ENCODE peak calls at places on chromosomes 11 and 22, in seven cellular contexts. O, C, B, Z, D, R and P are unnamed samples.

GRCh38 chr11:82936261-82936660 is 34.7 kb downstream of the DDIAS start:
- DNase-seq in B (no peak), C (peak; percentile 13), R (no peak), Z (no peak), O (no peak), D (no peak), P (peak; percentile 27)

GRCh38 chr11:115173136-115173535 is 331.1 kb downstream of the CADM1 start:
- DNase-seq in Z (no peak), R (no peak), D (no peak), C (no peak), B (no peak), O (no peak), P (no peak)

GRCh38 chr11:119482561-119483001 is 59.6 kb upstream of the THY1 start:
- DNase-seq in R (no peak), B (no peak), C (no peak), O (no peak), Z (no peak), D (peak; percentile 23), P (no peak)

GRCh38 chr11:125147280-125147679 is 17.3 kb upstream of the PKNOX2 start:
- DNase-seq in Z (no peak), C (no peak), O (no peak), R (no peak), D (no peak), B (no peak), P (no peak)

GRCh38 chr11:124080319-124081001 is 34.8 kb upstream of the VWA5A start:
- DNase-seq in B (no peak), D (no peak), C (no peak), R (no peak), O (no peak), Z (no peak), P (peak; percentile 26)

GRCh38 chr11:94423467-94423866 is 22.2 kb upstream of the GPR83 start:
- DNase-seq in O (peak; percentile 83), R (no peak), Z (no peak), C (no peak), D (no peak), B (no peak), P (no peak)

GRCh38 chr11:65206441-65206841 is 24.7 kb downstream of the CAPN1 start:
- DNase-seq in R (no peak), C (no peak), O (peak; percentile 75), D (peak; percentile 20), Z (no peak), B (no peak), P (no peak)

GRCh38 chr11:34126959-34127848 is 21.8 kb downstream of the NAT10 start:
- DNase-seq in C (no peak), O (no peak), B (no peak), D (no peak), Z (no peak), R (no peak), P (no peak)

GRCh38 chr11:33044281-33044680 is 4.9 kb downstream of the TCP11L1 start:
- DNase-seq in Z (no peak), D (no peak), B (no peak), C (peak; percentile 69), R (peak; percentile 84), O (no peak), P (peak; percentile 76)

GRCh38 chr11:125226701-125227100 is 62.1 kb downstream of the PKNOX2 start:
- DNase-seq in Z (no peak), D (no peak), O (no peak), C (no peak), R (no peak), B (no peak), P (no peak)

GRCh38 chr11:121323208-121323607 is 30.6 kb downstream of the SC5D start:
- DNase-seq in B (no peak), R (no peak), Z (no peak), C (no peak), O (no peak), D (no peak), P (no peak)

GRCh38 chr11:121318848-121319834 is 26.6 kb downstream of the SC5D start:
- DNase-seq in O (no peak), C (peak; percentile 41), Z (peak; percentile 31), D (no peak), R (peak; percentile 9), B (peak; percentile 82), P (peak; percentile 57)

GRCh38 chr11:121326230-121326629 is 33.7 kb downstream of the SC5D start:
- DNase-seq in B (no peak), Z (no peak), R (no peak), O (no peak), C (no peak), D (no peak), P (no peak)

DNA sequence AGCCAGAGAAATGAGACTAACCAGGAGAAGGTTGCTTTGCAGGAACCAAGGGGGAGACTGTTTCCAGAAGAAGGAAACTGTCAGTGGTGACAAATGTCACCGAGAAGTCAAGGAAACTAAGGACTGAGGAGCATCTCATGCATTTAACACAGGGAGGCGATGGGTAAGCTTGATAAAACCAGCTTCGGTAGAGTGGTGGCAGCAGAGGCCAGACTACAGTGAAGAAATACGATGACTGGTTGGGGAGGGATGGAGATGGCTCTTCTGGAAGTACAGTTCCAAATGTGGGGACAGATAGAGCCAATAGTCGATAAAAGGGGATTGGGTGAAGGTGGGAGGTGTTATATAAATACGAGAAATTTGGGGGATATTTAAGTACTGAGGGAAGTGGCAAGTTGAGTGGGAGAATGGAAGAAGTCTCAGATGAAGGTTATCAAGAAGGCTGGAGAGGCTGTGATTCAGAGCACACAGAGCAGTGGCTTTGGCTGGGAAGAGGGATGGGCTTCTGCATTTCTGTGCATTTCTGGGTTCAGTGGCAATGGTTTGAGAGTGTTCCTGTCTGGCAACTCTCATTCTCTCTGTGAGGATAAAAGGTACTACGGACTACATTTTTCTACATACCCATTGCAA is 29.2 kb downstream of the SC5D start:
- DNase-seq in B (peak; percentile 83), Z (no peak), O (no peak), D (no peak), R (no peak), C (peak; percentile 17), P (peak; percentile 59)
- TF ChIP-seq CTCF in B (peak; percentile 95), Z (peak; percentile 15), O (peak; percentile 41), D (no peak), R (peak; percentile 34), C (peak; percentile 13), P (peak; percentile 27)

DNA sequence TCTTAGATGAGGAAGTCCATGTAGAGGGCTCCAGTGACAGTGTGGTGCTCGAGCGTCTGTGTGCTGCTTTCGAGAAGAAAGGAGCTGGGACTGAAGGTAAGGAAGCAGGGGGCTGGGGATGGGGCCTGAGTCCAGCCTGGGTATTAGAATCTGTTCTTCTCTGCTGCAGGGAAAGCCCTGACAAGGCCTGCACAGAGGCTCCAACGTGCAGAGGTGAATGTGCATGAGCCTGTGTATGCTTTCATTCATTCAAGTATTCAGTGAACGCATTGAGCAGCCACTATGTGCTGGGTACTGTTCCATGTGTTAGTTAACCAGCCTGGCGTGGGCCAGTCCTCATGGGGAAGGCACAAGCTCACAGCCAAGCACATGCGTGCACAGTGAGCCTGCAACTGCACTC is 93.4 kb downstream of the MYO18B start:
- DNase-seq in R (no peak), O (no peak), D (no peak), B (no peak), Z (no peak), C (no peak), P (no peak)
- TF ChIP-seq CTCF in R (no peak), O (no peak), D (no peak), B (no peak), Z (no peak), C (no peak), P (no peak)

GRCh38 chr11:121106812-121107211 is 5.8 kb downstream of the TECTA start:
- DNase-seq in C (no peak), D (no peak), R (no peak), Z (no peak), O (no peak), B (no peak), P (no peak)

GRCh38 chr11:121100943-121101342 is at the start of gene TECTA:
- DNase-seq in Z (no peak), O (no peak), R (no peak), B (no peak), D (no peak), C (no peak), P (no peak)

GRCh38 chr11:121105063-121105480 is 4.0 kb downstream of the TECTA start:
- DNase-seq in C (no peak), D (no peak), R (no peak), B (no peak), O (no peak), Z (no peak), P (no peak)

GRCh38 chr11:121105851-121106250 is 4.8 kb downstream of the TECTA start:
- DNase-seq in R (no peak), B (no peak), Z (no peak), O (no peak), C (no peak), D (no peak), P (no peak)

GRCh38 chr11:121104223-121104831 is 3.3 kb downstream of the TECTA start:
- DNase-seq in Z (no peak), B (no peak), O (no peak), D (no peak), C (no peak), R (no peak), P (no peak)
- TF ChIP-seq CTCF in Z (peak; percentile 28), B (peak; percentile 67), O (no peak), D (no peak), C (no peak), R (no peak), P (no peak)

GRCh38 chr22:36773935-36774334 is 2.0 kb downstream of the IFT27 start:
- DNase-seq in C (peak; percentile 19), D (no peak), Z (peak; percentile 38), B (peak; percentile 31), R (no peak), O (no peak), P (peak; percentile 61)
- TF ChIP-seq CTCF in C (peak; percentile 38), D (peak; percentile 20), Z (peak; percentile 69), B (peak; percentile 68), R (peak; percentile 52), O (peak; percentile 16), P (peak; percentile 63)

GRCh38 chr11:17473071-17473744 is 3.4 kb downstream of the ABCC8 start:
- DNase-seq in Z (peak; percentile 32), O (no peak), C (no peak), B (no peak), D (no peak), R (no peak), P (peak; percentile 45)
- TF ChIP-seq CTCF in Z (peak; percentile 53), O (no peak), C (peak; percentile 1), B (peak; percentile 23), D (no peak), R (no peak), P (no peak)